ENCODE peak calls at places on chromosomes 7 and 10, in six cellular contexts. A is HepG2, E is GM23248, Y is left ventricle myocardium inferior, H is BE2C, F is cardiac muscle cell. I is an unnamed sample. For H3K9me3, the result is how much of the 10 kb centered on the place peaks cover.

GRCh38 chr10:96417432-96417831 is 58.6 kb upstream of the OPALIN start:
- DNase-seq in A (peak), E (no peak), Y (no peak), H (no peak), F (peak), I (no peak)

GRCh38 chr7:28093617-28094232 is 86.9 kb downstream of the JAZF1 start:
- DNase-seq in A (peak), E (peak), Y (peak), H (peak), F (peak), I (no peak)

GRCh38 chr10:5589071-5589962 is 64.6 kb downstream of the CALML3 start:
- DNase-seq in A (no peak), E (no peak), Y (no peak), H (no peak), F (no peak), I (no peak)

GRCh38 chr7:137954614-137955013 is 47.3 kb downstream of the CREB3L2 start:
- DNase-seq in A (no peak), E (peak), Y (no peak), H (no peak), F (no peak), I (no peak)

GRCh38 chr7:37346761-37347160 is 101.9 kb downstream of the ELMO1 start:
- DNase-seq in A (no peak), E (no peak), Y (no peak), H (no peak), F (no peak), I (no peak)

GRCh38 chr10:63103971-63104409 is 29.1 kb upstream of the NRBF2 start:
- DNase-seq in A (no peak), E (no peak), Y (no peak), H (no peak), F (no peak), I (no peak)

GRCh38 chr7:114949227-114949626 is 27.3 kb downstream of the MDFIC start:
- DNase-seq in A (no peak), E (no peak), Y (no peak), H (no peak), F (no peak), I (no peak)

GRCh38 chr7:21092923-21093702 is 306.4 kb upstream of the SP8 start:
- DNase-seq in A (no peak), E (no peak), Y (no peak), H (no peak), F (no peak), I (no peak)

GRCh38 chr7:35723011-35723410 is 28.1 kb upstream of the HERPUD2 start:
- DNase-seq in A (no peak), E (peak), Y (no peak), H (no peak), F (no peak), I (no peak)

GRCh38 chr7:22320416-22320815 is 36.5 kb downstream of the RAPGEF5 start:
- DNase-seq in A (no peak), E (peak), Y (no peak), H (no peak), F (no peak), I (no peak)

DNA sequence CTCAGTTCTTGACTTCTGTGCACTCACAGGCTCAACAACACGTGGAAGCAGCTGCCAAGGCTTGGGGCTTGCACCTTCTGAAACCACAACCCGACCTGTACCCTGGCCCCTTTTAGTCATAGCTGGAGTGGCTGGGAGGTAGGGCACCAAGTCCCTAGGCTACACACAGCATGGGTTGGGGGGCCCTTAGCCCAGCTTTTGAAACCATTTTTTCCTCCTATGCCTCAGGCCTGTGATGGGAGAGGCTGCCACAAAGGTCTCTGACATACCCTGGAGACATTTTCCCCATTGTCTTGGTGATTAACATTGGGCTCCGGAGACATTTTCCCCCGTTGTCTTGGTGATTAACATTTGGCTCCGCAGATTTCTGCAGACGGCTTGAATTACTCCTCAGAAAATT is 38.6 kb downstream of the RALA start:
- DNase-seq in A (no peak), E (no peak), Y (no peak), H (no peak), F (no peak), I (no peak)
- H3K9me3 ChIP-seq in A (under half), E (under half), Y (under half), H (under half), F (under half), I (under half)

GRCh38 chr7:438361-438760 is 81.3 kb downstream of the PDGFA start:
- DNase-seq in A (no peak), E (no peak), Y (no peak), H (no peak), F (no peak), I (no peak)
- H3K9me3 ChIP-seq in A (under half), E (under half), Y (under half), H (under half), F (under half), I (under half)

DNA sequence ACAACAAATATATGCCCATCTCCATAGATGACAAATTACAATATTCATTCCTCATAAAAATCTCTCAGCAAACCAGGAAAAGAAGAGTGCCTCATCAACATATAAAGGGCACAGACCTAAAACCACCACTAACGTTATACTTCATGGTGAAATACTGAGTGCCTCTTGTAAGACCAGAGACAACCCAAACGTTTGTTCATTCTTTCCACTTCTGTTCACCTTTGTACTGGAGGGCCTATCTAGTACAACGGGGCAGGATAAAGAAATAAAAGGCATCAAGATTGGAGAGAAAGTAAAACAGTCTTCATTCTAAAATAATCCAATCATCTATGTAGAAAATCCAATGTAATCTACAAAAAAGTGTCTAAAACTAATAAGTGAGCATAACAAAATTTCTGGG is 79.1 kb downstream of the LARP4B start:
- DNase-seq in A (peak), E (no peak), Y (no peak), H (no peak), F (no peak), I (no peak)
- H3K9me3 ChIP-seq in A (under half), E (under half), Y (under half), H (under half), F (under half), I (under half)

GRCh38 chr7:131900785-131901287 is 344.4 kb upstream of the PODXL start:
- DNase-seq in A (no peak), E (no peak), Y (no peak), H (no peak), F (no peak), I (no peak)

GRCh38 chr7:131905574-131905973 is 349.1 kb upstream of the PODXL start:
- DNase-seq in A (no peak), E (no peak), Y (no peak), H (no peak), F (no peak), I (no peak)

GRCh38 chr7:131903315-131903714 is 346.9 kb upstream of the PODXL start:
- DNase-seq in A (no peak), E (no peak), Y (no peak), H (no peak), F (no peak), I (no peak)

GRCh38 chr7:131908719-131909118 is 352.3 kb upstream of the PODXL start:
- DNase-seq in A (no peak), E (no peak), Y (no peak), H (no peak), F (no peak), I (no peak)

DNA sequence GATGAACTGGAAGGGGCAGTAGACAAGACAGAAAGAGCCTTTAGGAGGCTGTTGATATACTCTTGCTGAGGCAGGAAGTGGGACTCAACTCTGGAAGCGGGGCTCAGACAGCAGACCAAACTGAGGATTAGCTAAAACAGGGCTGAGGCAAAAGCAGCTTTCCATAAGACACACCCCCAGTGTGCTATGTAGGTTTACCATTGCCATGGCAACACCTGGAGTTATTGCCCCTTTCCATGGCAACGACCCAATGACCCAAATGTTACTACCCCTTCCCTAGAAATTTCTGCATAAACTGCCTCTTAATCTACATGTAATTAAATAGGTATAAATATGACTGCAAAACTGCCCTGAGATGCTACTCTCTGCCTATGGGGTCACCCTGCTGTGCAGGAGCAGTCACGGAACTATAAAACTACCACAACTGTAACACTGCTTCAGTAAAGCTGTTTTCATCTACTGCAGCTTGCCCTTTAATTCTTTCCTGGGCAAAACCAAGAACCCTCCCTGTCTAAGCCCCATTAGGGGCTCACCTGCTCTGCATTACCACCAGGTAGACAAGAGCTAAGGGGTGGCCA is 348.4 kb upstream of the PODXL start:
- DNase-seq in A (no peak), E (no peak), Y (no peak), H (no peak), F (no peak), I (no peak)
- H3K9me3 ChIP-seq in A (under half), E (under half), Y (under half), H (under half), F (under half), I (under half)

GRCh38 chr10:123359539-123359938 is 205.3 kb downstream of the BUB3 start:
- DNase-seq in A (no peak), E (no peak), Y (no peak), H (no peak), F (no peak), I (no peak)
- H3K9me3 ChIP-seq in A (under half), E (under half), Y (under half), H (under half), F (under half), I (under half)

GRCh38 chr7:257647-257992 is 32.4 kb upstream of the FOXL3 start:
- DNase-seq in A (no peak), E (no peak), Y (no peak), H (no peak), F (no peak), I (no peak)

GRCh38 chr7:260441-261281 is 29.3 kb upstream of the FOXL3 start:
- DNase-seq in A (no peak), E (no peak), Y (peak), H (no peak), F (no peak), I (no peak)

GRCh38 chr7:258476-259190 is 31.3 kb upstream of the FOXL3 start:
- DNase-seq in A (no peak), E (no peak), Y (no peak), H (no peak), F (no peak), I (no peak)

GRCh38 chr7:259751-260405 is 30.1 kb upstream of the FOXL3 start:
- DNase-seq in A (no peak), E (no peak), Y (peak), H (no peak), F (no peak), I (no peak)

DNA sequence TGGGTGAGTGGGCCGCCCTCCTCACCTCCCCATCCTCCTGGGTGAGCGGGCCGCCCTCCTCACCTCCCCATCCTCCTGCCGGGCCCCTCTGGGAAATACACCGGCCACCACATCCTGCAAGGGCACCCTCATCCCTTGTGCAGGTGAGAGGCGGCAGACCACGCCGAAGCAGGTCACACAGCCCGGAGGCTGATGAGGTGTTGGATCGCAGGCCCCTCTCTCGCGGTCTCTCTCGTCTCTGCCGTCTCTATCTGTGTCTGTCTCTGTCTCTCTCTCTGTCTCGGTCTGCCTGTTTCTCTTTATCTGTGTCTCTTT is 30.8 kb upstream of the FOXL3 start:
- DNase-seq in A (no peak), E (no peak), Y (peak), H (no peak), F (no peak), I (no peak)
- H3K9me3 ChIP-seq in A (under half), E (under half), Y (under half), H (under half), F (under half), I (under half)

GRCh38 chr10:33094263-33095051 is 136.4 kb upstream of the ITGB1 start:
- DNase-seq in A (no peak), E (no peak), Y (peak), H (peak), F (no peak), I (no peak)
- H3K9me3 ChIP-seq in A (under half), E (under half), Y (under half), H (under half), F (under half), I (under half)

GRCh38 chr7:5622286-5622685 is 159.2 kb downstream of the RNF216 start:
- DNase-seq in A (no peak), E (no peak), Y (no peak), H (no peak), F (no peak), I (no peak)
- H3K9me3 ChIP-seq in A (under half), E (under half), Y (under half), H (under half), F (under half), I (under half)

DNA sequence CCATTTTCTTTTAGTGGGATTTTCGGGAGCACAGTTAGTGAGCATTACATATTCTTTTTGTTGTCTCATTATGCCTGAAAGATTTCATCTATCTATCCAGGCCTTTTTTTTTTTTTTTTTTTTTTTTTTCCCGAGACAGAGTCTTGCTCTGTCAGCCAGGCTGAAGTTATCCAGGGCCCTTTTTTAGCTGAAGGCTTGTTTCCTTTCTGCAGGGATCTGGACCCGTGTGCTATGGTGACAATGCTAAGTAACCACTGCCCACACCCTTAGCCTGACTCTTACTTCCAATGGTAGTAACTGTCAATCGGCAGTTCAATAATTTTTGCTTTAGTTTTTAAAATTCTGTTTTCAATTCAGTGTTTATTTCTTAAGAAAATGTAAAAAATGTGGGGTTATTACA is 190.9 kb upstream of the MTPN start:
- DNase-seq in A (no peak), E (no peak), Y (no peak), H (no peak), F (peak), I (no peak)
- H3K9me3 ChIP-seq in A (under half), E (under half), Y (under half), H (under half), F (under half), I (under half)

I was measured in T-helper 17 cell.